ENCODE peak calls at places on chromosomes 1 and 21, in four cellular contexts. One of them, this sample, is unnamed.

GRCh38 chr1:192884241-192884640 is 75.4 kb downstream of the RGS2 start:
- DNase-seq in K562: no peak
- DNase-seq in GM12878: no peak
- DNase-seq in HCT116: no peak
- DNase-seq in this sample: no peak

GRCh38 chr1:216983823-216984222 is 260.6 kb upstream of the ESRRG start:
- DNase-seq in GM12878: no peak
- DNase-seq in HCT116: no peak
- DNase-seq in K562: no peak
- DNase-seq in this sample: no peak

GRCh38 chr1:2788506-2789163 is 12.9 kb downstream of the TTC34 start:
- DNase-seq in K562: no peak
- DNase-seq in HCT116: no peak
- DNase-seq in GM12878: no peak
- DNase-seq in this sample: no peak

GRCh38 chr21:34889287-34889536 is 159.9 kb downstream of the RUNX1 start:
- DNase-seq in K562: peak; percentile 70
- DNase-seq in GM12878: no peak
- DNase-seq in HCT116: no peak
- DNase-seq in this sample: peak; percentile 9

GRCh38 chr1:24865587-24865986 is 64.5 kb downstream of the RUNX3 start:
- DNase-seq in K562: no peak
- DNase-seq in GM12878: no peak
- DNase-seq in HCT116: no peak
- DNase-seq in this sample: no peak

GRCh38 chr1:188594542-188595235 is 1765.9 kb downstream of the PLA2G4A start:
- DNase-seq in GM12878: no peak
- DNase-seq in HCT116: no peak
- DNase-seq in K562: no peak
- DNase-seq in this sample: no peak

GRCh38 chr1:33364578-33364945 is 43.7 kb upstream of the A3GALT2 start:
- DNase-seq in GM12878: no peak
- DNase-seq in K562: no peak
- DNase-seq in HCT116: no peak
- DNase-seq in this sample: no peak

GRCh38 chr1:195733826-195734225 is 874.4 kb downstream of the KCNT2 start:
- DNase-seq in K562: peak; percentile 38
- DNase-seq in GM12878: no peak
- DNase-seq in HCT116: peak; percentile 21
- DNase-seq in this sample: peak; percentile 8

GRCh38 chr1:243944429-243945160 is 94.6 kb upstream of the AKT3 start:
- DNase-seq in K562: peak; percentile 9
- DNase-seq in HCT116: no peak
- DNase-seq in GM12878: no peak
- DNase-seq in this sample: peak; percentile 14

GRCh38 chr1:112026018-112026417 is 36.5 kb upstream of the KCND3 start:
- DNase-seq in GM12878: no peak
- DNase-seq in HCT116: no peak
- DNase-seq in K562: no peak
- DNase-seq in this sample: no peak

GRCh38 chr1:46549697-46550681 is 1.5 kb downstream of the KNCN start:
- DNase-seq in GM12878: no peak
- DNase-seq in K562: peak; percentile 38
- DNase-seq in HCT116: no peak
- DNase-seq in this sample: peak; percentile 24

GRCh38 chr1:243435824-243436223 is 180.0 kb downstream of the SDCCAG8 start:
- DNase-seq in GM12878: no peak
- DNase-seq in K562: no peak
- DNase-seq in HCT116: no peak
- DNase-seq in this sample: no peak

GRCh38 chr21:33230518-33231324 is 983 bp downstream of the IFNAR2 start:
- DNase-seq in GM12878: no peak
- DNase-seq in HCT116: no peak
- DNase-seq in K562: peak; percentile 71
- DNase-seq in this sample: peak; percentile 37

GRCh38 chr1:184790642-184791041 is 36.0 kb upstream of the EDEM3 start:
- DNase-seq in GM12878: no peak
- DNase-seq in HCT116: no peak
- DNase-seq in K562: no peak
- DNase-seq in this sample: no peak

GRCh38 chr1:215987092-215987855 is 420.2 kb downstream of the KCTD3 start:
- DNase-seq in GM12878: no peak
- DNase-seq in K562: no peak
- DNase-seq in HCT116: no peak
- DNase-seq in this sample: peak; percentile 11

GRCh38 chr1:183859865-183860264 is 54.9 kb downstream of the RGL1 start:
- DNase-seq in GM12878: no peak
- DNase-seq in K562: no peak
- DNase-seq in HCT116: no peak
- DNase-seq in this sample: peak; percentile 20

GRCh38 chr1:117572546-117572945 is 33.3 kb upstream of the TENT5C start:
- DNase-seq in GM12878: no peak
- DNase-seq in K562: no peak
- DNase-seq in HCT116: no peak
- DNase-seq in this sample: no peak

GRCh38 chr1:173383341-173383740 is 93.8 kb upstream of the PRDX6 start:
- DNase-seq in GM12878: no peak
- DNase-seq in HCT116: no peak
- DNase-seq in K562: no peak
- DNase-seq in this sample: no peak

GRCh38 chr1:180928272-180929230 is 15.9 kb downstream of the KIAA1614 start:
- DNase-seq in GM12878: no peak
- DNase-seq in K562: no peak
- DNase-seq in HCT116: no peak
- DNase-seq in this sample: peak; percentile 55

GRCh38 chr1:202018476-202019234 is 8.3 kb downstream of the ELF3 start:
- DNase-seq in GM12878: no peak
- DNase-seq in K562: peak; percentile 92
- DNase-seq in HCT116: peak; percentile 81
- DNase-seq in this sample: peak; percentile 85

GRCh38 chr1:6447818-6448748 is 17.9 kb downstream of the TNFRSF25 start:
- DNase-seq in HCT116: peak; percentile 81
- DNase-seq in GM12878: no peak
- DNase-seq in K562: no peak
- DNase-seq in this sample: peak; percentile 81

GRCh38 chr1:235076504-235077162 is 52.0 kb downstream of the TOMM20 start:
- DNase-seq in GM12878: no peak
- DNase-seq in K562: no peak
- DNase-seq in HCT116: no peak
- DNase-seq in this sample: no peak

GRCh38 chr1:197692965-197693364 is 82.3 kb downstream of the DENND1B start:
- DNase-seq in GM12878: no peak
- DNase-seq in K562: peak; percentile 17
- DNase-seq in HCT116: peak; percentile 4
- DNase-seq in this sample: peak; percentile 15
- TF ChIP-seq SRF in GM12878: no peak
- TF ChIP-seq SRF in K562: no peak
- TF ChIP-seq SRF in HCT116: no peak
- TF ChIP-seq SRF in this sample: no peak

GRCh38 chr21:31900121-31900895 is 27.5 kb downstream of the HUNK start:
- DNase-seq in GM12878: no peak
- DNase-seq in HCT116: no peak
- DNase-seq in K562: no peak
- DNase-seq in this sample: peak; percentile 99
- TF ChIP-seq REST in GM12878: no peak
- TF ChIP-seq REST in HCT116: no peak
- TF ChIP-seq REST in K562: no peak
- TF ChIP-seq REST in this sample: no peak

GRCh38 chr1:31397360-31398095 is 15.5 kb upstream of the SERINC2 start:
- DNase-seq in GM12878: no peak
- DNase-seq in HCT116: peak; percentile 40
- DNase-seq in K562: no peak
- DNase-seq in this sample: no peak

GRCh38 chr1:31393463-31393862 is 19.6 kb upstream of the SERINC2 start:
- DNase-seq in K562: no peak
- DNase-seq in HCT116: no peak
- DNase-seq in GM12878: no peak
- DNase-seq in this sample: no peak

GRCh38 chr1:31394628-31395193 is 18.3 kb upstream of the SERINC2 start:
- DNase-seq in HCT116: peak; percentile 71
- DNase-seq in K562: peak; percentile 86
- DNase-seq in GM12878: peak; percentile 21
- DNase-seq in this sample: peak; percentile 57

GRCh38 chr1:31398246-31398645 is 14.8 kb upstream of the SERINC2 start:
- DNase-seq in HCT116: no peak
- DNase-seq in K562: no peak
- DNase-seq in GM12878: no peak
- DNase-seq in this sample: no peak

DNA sequence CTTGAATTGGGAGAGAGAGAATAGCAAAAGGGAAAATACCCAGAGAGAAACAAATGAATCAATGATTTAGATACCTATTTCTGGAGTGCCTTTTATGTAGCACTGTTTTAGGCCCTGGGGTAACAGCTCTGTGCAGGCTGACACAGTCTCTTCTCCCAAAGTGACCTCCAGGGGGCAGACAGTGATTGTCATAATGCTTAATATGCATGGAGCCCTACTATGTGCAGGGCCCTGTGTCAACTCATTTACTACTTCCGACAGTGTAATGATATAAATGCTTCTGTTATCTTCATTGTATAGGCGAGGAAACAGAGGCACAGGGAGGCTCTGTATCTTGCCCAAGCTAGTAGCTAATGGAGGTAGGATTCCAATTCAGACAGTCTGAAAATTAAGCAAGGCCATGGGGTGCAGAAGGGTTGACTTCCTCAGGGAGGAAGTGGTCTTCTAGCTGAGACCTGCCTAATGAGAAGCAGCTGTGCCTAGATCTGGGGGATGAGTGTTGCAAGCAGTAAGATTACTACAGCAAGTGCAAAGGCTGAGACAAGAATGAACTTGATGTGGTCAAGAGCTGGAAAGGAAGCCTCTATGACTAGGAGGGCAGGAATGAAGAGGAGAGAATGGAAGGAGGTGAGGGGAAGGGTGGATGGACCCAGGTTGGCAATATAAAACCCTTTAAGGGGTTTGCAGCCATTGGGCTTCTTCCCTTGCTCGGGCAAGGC is 16.2 kb upstream of the SERINC2 start:
- DNase-seq in HCT116: peak; percentile 55
- DNase-seq in GM12878: no peak
- DNase-seq in K562: peak; percentile 41
- DNase-seq in this sample: no peak
- TF ChIP-seq SRF in HCT116: no peak
- TF ChIP-seq SRF in GM12878: no peak
- TF ChIP-seq SRF in K562: no peak
- TF ChIP-seq SRF in this sample: no peak

GRCh38 chr1:40689737-40690136 is 1.8 kb upstream of the NFYC start:
- DNase-seq in GM12878: no peak
- DNase-seq in HCT116: no peak
- DNase-seq in K562: no peak
- DNase-seq in this sample: no peak

GRCh38 chr1:40692429-40692905 is 963 bp downstream of the NFYC start:
- DNase-seq in HCT116: no peak
- DNase-seq in GM12878: no peak
- DNase-seq in K562: no peak
- DNase-seq in this sample: peak; percentile 34

GRCh38 chr1:40693425-40693824 is 1.9 kb downstream of the NFYC start:
- DNase-seq in K562: no peak
- DNase-seq in HCT116: no peak
- DNase-seq in GM12878: no peak
- DNase-seq in this sample: no peak

GRCh38 chr1:40690919-40691537 is 476 bp upstream of the NFYC start:
- DNase-seq in K562: no peak
- DNase-seq in GM12878: no peak
- DNase-seq in HCT116: no peak
- DNase-seq in this sample: no peak

GRCh38 chr1:40691538-40692428 is at the start of gene NFYC:
- DNase-seq in K562: peak; percentile 100
- DNase-seq in GM12878: peak; percentile 94
- DNase-seq in HCT116: peak; percentile 98
- DNase-seq in this sample: peak; percentile 99
- TF ChIP-seq REST in K562: peak; percentile 69
- TF ChIP-seq REST in GM12878: no peak
- TF ChIP-seq REST in HCT116: no peak
- TF ChIP-seq REST in this sample: peak; percentile 61

GRCh38 chr1:212951058-212951923 is 950 bp downstream of the VASH2 start:
- DNase-seq in HCT116: no peak
- DNase-seq in GM12878: no peak
- DNase-seq in K562: no peak
- DNase-seq in this sample: no peak
- TF ChIP-seq SRF in HCT116: no peak
- TF ChIP-seq SRF in GM12878: no peak
- TF ChIP-seq SRF in K562: no peak
- TF ChIP-seq SRF in this sample: no peak

GRCh38 chr1:28259252-28259934 is at the start of gene SESN2:
- DNase-seq in HCT116: peak; percentile 96
- DNase-seq in GM12878: peak; percentile 84
- DNase-seq in K562: peak; percentile 100
- DNase-seq in this sample: peak; percentile 95
- TF ChIP-seq REST in HCT116: no peak
- TF ChIP-seq REST in GM12878: no peak
- TF ChIP-seq REST in K562: no peak
- TF ChIP-seq REST in this sample: no peak

GRCh38 chr1:185917646-185918045 is 183.5 kb downstream of the HMCN1 start:
- DNase-seq in K562: peak; percentile 37
- DNase-seq in HCT116: no peak
- DNase-seq in GM12878: no peak
- DNase-seq in this sample: no peak
- TF ChIP-seq SRF in K562: no peak
- TF ChIP-seq SRF in HCT116: no peak
- TF ChIP-seq SRF in GM12878: no peak
- TF ChIP-seq SRF in this sample: no peak

DNA sequence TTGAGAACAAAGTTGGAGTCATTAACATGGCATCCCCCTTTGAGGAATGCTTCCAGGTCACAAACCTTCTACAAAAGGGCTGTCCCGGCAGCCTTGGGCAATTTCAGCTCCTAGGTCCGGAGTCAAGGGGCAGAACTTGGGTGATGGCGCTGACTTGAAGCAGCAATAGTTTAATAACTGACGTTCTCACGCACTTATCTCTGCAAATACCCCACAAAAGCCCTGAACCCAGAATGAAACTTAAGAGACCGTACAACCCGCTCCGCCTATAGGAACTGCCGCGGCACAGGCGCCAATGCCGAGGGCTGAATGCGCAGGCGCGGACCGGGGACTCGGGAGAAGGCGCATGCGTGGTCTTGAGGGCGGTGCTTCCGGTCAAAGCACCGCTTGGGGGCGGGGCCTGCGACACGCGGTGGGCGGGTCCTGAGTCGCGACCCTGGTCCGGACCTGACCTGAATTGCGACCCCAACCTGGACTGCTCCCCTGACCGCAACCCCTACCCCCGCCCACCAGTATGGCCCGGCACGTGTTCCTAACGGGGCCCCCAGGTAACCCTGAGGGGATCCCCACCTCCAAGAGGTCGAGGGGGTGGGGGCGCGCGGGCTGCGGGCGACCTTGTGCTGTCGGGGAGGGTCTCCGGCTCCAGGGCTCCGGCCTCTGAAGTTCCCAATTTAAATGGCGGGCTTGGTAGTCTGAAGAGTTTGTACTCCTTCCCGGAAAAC is at the start of gene NTPCR:
- DNase-seq in GM12878: peak; percentile 79
- DNase-seq in K562: peak; percentile 97
- DNase-seq in HCT116: peak; percentile 83
- DNase-seq in this sample: peak; percentile 84
- TF ChIP-seq REST in GM12878: no peak
- TF ChIP-seq REST in K562: no peak
- TF ChIP-seq REST in HCT116: no peak
- TF ChIP-seq REST in this sample: no peak